ENCODE peak calls at places on chromosomes 1 and 21, in eight cellular contexts. One of them, this sample, is unnamed. For H3K4me1, the result is how much of the 10 kb centered on the place peaks cover.

GRCh38 chr1:33143698-33144097 is 38.1 kb downstream of the TRIM62 start:
- DNase-seq in lung: no peak
- DNase-seq in A549: no peak
- DNase-seq in CD8-positive, alpha-beta memory T cell: no peak
- DNase-seq in GM23338: no peak
- DNase-seq in body of pancreas: no peak
- DNase-seq in heart left ventricle: no peak
- DNase-seq in Peyer's patch: no peak
- DNase-seq in this sample: peak

GRCh38 chr1:156198831-156199349 is 5.0 kb downstream of the SLC25A44 start:
- DNase-seq in CD8-positive, alpha-beta memory T cell: no peak
- DNase-seq in Peyer's patch: no peak
- DNase-seq in A549: no peak
- DNase-seq in GM23338: no peak
- DNase-seq in heart left ventricle: no peak
- DNase-seq in lung: no peak
- DNase-seq in body of pancreas: no peak
- DNase-seq in this sample: no peak

GRCh38 chr1:233138794-233139544 is 156.6 kb downstream of the PCNX2 start:
- DNase-seq in heart left ventricle: no peak
- DNase-seq in A549: no peak
- DNase-seq in lung: no peak
- DNase-seq in body of pancreas: no peak
- DNase-seq in Peyer's patch: no peak
- DNase-seq in CD8-positive, alpha-beta memory T cell: no peak
- DNase-seq in GM23338: no peak
- DNase-seq in this sample: no peak

GRCh38 chr1:94925561-94926364 is 1.1 kb downstream of the CNN3 start:
- DNase-seq in CD8-positive, alpha-beta memory T cell: no peak
- DNase-seq in A549: peak
- DNase-seq in lung: peak
- DNase-seq in body of pancreas: peak
- DNase-seq in Peyer's patch: peak
- DNase-seq in heart left ventricle: peak
- DNase-seq in GM23338: peak
- DNase-seq in this sample: peak

GRCh38 chr1:238892612-238893011 is 493.8 kb upstream of the CHRM3 start:
- DNase-seq in CD8-positive, alpha-beta memory T cell: no peak
- DNase-seq in body of pancreas: peak
- DNase-seq in lung: no peak
- DNase-seq in Peyer's patch: no peak
- DNase-seq in A549: no peak
- DNase-seq in heart left ventricle: no peak
- DNase-seq in GM23338: no peak
- DNase-seq in this sample: no peak

GRCh38 chr1:230550428-230550827 is 91.9 kb upstream of the COG2 start:
- DNase-seq in CD8-positive, alpha-beta memory T cell: no peak
- DNase-seq in GM23338: no peak
- DNase-seq in Peyer's patch: no peak
- DNase-seq in A549: no peak
- DNase-seq in body of pancreas: no peak
- DNase-seq in heart left ventricle: no peak
- DNase-seq in lung: no peak
- DNase-seq in this sample: peak

GRCh38 chr1:36408479-36408878 is 10.8 kb upstream of the LSM10 start:
- DNase-seq in CD8-positive, alpha-beta memory T cell: no peak
- DNase-seq in lung: no peak
- DNase-seq in GM23338: no peak
- DNase-seq in Peyer's patch: no peak
- DNase-seq in body of pancreas: no peak
- DNase-seq in A549: no peak
- DNase-seq in heart left ventricle: no peak
- DNase-seq in this sample: no peak

GRCh38 chr1:51514733-51515132 is 4.3 kb downstream of the EPS15 start:
- DNase-seq in lung: no peak
- DNase-seq in CD8-positive, alpha-beta memory T cell: no peak
- DNase-seq in body of pancreas: no peak
- DNase-seq in GM23338: no peak
- DNase-seq in heart left ventricle: no peak
- DNase-seq in Peyer's patch: no peak
- DNase-seq in A549: no peak
- DNase-seq in this sample: no peak

DNA sequence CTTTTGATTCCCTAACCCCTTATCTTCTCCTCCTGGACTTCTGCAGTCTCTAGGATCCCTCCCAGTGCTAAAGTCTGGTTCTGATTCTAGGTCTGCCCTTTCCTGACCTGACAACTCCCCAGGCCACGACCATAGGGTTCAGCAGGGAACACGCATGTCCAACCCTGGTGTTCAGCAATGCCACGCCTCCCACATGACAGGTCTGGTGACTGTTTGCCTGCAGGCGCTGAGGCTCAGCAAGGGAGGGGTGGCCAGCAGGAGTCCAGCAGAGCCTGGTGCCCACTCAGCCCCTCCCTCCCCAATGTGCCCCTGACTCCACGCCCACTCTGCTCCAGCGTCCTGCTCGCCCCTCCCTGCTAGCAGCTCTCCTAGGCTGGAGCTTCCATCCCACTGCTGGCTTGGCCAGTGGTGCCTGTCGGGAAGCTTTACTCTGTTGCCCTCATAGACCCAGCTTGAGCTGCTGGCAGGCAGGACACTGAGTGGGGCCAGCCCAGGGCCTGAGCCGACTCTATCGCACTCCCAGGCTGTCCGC is 17.3 kb downstream of the SLC9A1 start:
- DNase-seq in lung: peak
- DNase-seq in body of pancreas: no peak
- DNase-seq in GM23338: no peak
- DNase-seq in A549: no peak
- DNase-seq in Peyer's patch: no peak
- DNase-seq in CD8-positive, alpha-beta memory T cell: no peak
- DNase-seq in heart left ventricle: peak
- DNase-seq in this sample: no peak
- H3K4me3 ChIP-seq in lung: no peak
- H3K4me3 ChIP-seq in body of pancreas: no peak
- H3K4me3 ChIP-seq in GM23338: no peak
- H3K4me3 ChIP-seq in A549: no peak
- H3K4me3 ChIP-seq in Peyer's patch: no peak
- H3K4me3 ChIP-seq in CD8-positive, alpha-beta memory T cell: peak
- H3K4me3 ChIP-seq in heart left ventricle: no peak
- H3K4me3 ChIP-seq in this sample: no peak

DNA sequence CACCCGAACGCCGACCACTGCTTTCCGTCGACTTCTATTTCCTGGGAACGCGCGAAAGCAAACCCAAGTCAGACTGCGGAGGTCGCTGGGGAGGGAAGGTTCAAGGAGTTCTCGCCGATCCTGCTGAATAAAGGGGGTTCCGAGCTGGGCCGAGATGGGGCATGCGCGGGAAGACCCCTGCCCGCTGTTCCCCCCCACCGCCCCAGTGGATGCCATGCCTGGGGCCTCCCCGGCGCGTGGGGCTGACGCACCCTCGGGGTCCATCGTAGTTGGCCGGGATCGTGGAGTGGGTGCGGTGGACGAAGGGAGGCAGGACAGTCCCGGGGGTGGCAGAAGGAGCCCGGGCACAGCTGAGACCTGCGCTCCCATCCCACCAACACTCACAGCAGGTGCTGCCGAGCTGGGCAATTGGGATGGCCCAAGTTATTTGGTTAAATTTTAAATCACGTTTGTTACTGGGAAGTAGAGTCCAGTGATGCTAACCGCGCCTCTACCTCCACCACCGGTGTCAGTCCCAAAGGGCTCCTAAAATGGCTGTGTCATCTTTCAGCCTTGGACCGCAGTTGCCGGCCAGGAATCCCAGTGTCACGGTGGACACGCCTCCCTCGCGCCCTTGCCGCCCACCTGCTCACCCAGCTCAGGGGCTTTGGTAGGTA is 745 bp downstream of the MX1 start:
- DNase-seq in CD8-positive, alpha-beta memory T cell: no peak
- DNase-seq in lung: no peak
- DNase-seq in Peyer's patch: peak
- DNase-seq in body of pancreas: no peak
- DNase-seq in A549: no peak
- DNase-seq in heart left ventricle: no peak
- DNase-seq in GM23338: peak
- DNase-seq in this sample: peak
- H3K27ac ChIP-seq in CD8-positive, alpha-beta memory T cell: peak
- H3K27ac ChIP-seq in lung: no peak
- H3K27ac ChIP-seq in Peyer's patch: peak
- H3K27ac ChIP-seq in body of pancreas: peak
- H3K27ac ChIP-seq in A549: peak
- H3K27ac ChIP-seq in heart left ventricle: peak
- H3K27ac ChIP-seq in GM23338: no peak
- H3K27ac ChIP-seq in this sample: no peak

GRCh38 chr1:23449306-23449705 is 24.8 kb upstream of the TCEA3 start:
- DNase-seq in Peyer's patch: no peak
- DNase-seq in GM23338: no peak
- DNase-seq in A549: no peak
- DNase-seq in CD8-positive, alpha-beta memory T cell: no peak
- DNase-seq in heart left ventricle: no peak
- DNase-seq in lung: no peak
- DNase-seq in body of pancreas: no peak
- DNase-seq in this sample: no peak
- H3K4me1 ChIP-seq in Peyer's patch: under half
- H3K4me1 ChIP-seq in GM23338: under half
- H3K4me1 ChIP-seq in A549: under half
- H3K4me1 ChIP-seq in CD8-positive, alpha-beta memory T cell: under half
- H3K4me1 ChIP-seq in heart left ventricle: under half
- H3K4me1 ChIP-seq in lung: under half
- H3K4me1 ChIP-seq in body of pancreas: under half
- H3K4me1 ChIP-seq in this sample: under half

GRCh38 chr1:212074856-212075255 is 39.3 kb downstream of the DTL start:
- DNase-seq in CD8-positive, alpha-beta memory T cell: no peak
- DNase-seq in Peyer's patch: no peak
- DNase-seq in heart left ventricle: no peak
- DNase-seq in GM23338: no peak
- DNase-seq in body of pancreas: no peak
- DNase-seq in A549: no peak
- DNase-seq in lung: no peak
- DNase-seq in this sample: no peak
- H3K4me3 ChIP-seq in CD8-positive, alpha-beta memory T cell: no peak
- H3K4me3 ChIP-seq in Peyer's patch: no peak
- H3K4me3 ChIP-seq in heart left ventricle: peak
- H3K4me3 ChIP-seq in GM23338: no peak
- H3K4me3 ChIP-seq in body of pancreas: no peak
- H3K4me3 ChIP-seq in A549: no peak
- H3K4me3 ChIP-seq in lung: no peak
- H3K4me3 ChIP-seq in this sample: no peak

GRCh38 chr1:167798951-167799350 is 77.2 kb downstream of the MPZL1 start:
- DNase-seq in lung: no peak
- DNase-seq in CD8-positive, alpha-beta memory T cell: no peak
- DNase-seq in A549: no peak
- DNase-seq in body of pancreas: no peak
- DNase-seq in Peyer's patch: no peak
- DNase-seq in GM23338: no peak
- DNase-seq in heart left ventricle: no peak
- DNase-seq in this sample: no peak

GRCh38 chr1:167799747-167800146 is 78.0 kb downstream of the MPZL1 start:
- DNase-seq in CD8-positive, alpha-beta memory T cell: no peak
- DNase-seq in Peyer's patch: no peak
- DNase-seq in body of pancreas: no peak
- DNase-seq in lung: no peak
- DNase-seq in A549: no peak
- DNase-seq in GM23338: no peak
- DNase-seq in heart left ventricle: no peak
- DNase-seq in this sample: no peak

GRCh38 chr1:167797005-167797404 is 75.2 kb downstream of the MPZL1 start:
- DNase-seq in heart left ventricle: peak
- DNase-seq in GM23338: peak
- DNase-seq in lung: peak
- DNase-seq in Peyer's patch: no peak
- DNase-seq in CD8-positive, alpha-beta memory T cell: no peak
- DNase-seq in A549: no peak
- DNase-seq in body of pancreas: peak
- DNase-seq in this sample: peak

GRCh38 chr1:167794043-167794442 is 72.3 kb downstream of the MPZL1 start:
- DNase-seq in body of pancreas: no peak
- DNase-seq in lung: no peak
- DNase-seq in A549: no peak
- DNase-seq in heart left ventricle: no peak
- DNase-seq in GM23338: no peak
- DNase-seq in Peyer's patch: no peak
- DNase-seq in CD8-positive, alpha-beta memory T cell: no peak
- DNase-seq in this sample: no peak

DNA sequence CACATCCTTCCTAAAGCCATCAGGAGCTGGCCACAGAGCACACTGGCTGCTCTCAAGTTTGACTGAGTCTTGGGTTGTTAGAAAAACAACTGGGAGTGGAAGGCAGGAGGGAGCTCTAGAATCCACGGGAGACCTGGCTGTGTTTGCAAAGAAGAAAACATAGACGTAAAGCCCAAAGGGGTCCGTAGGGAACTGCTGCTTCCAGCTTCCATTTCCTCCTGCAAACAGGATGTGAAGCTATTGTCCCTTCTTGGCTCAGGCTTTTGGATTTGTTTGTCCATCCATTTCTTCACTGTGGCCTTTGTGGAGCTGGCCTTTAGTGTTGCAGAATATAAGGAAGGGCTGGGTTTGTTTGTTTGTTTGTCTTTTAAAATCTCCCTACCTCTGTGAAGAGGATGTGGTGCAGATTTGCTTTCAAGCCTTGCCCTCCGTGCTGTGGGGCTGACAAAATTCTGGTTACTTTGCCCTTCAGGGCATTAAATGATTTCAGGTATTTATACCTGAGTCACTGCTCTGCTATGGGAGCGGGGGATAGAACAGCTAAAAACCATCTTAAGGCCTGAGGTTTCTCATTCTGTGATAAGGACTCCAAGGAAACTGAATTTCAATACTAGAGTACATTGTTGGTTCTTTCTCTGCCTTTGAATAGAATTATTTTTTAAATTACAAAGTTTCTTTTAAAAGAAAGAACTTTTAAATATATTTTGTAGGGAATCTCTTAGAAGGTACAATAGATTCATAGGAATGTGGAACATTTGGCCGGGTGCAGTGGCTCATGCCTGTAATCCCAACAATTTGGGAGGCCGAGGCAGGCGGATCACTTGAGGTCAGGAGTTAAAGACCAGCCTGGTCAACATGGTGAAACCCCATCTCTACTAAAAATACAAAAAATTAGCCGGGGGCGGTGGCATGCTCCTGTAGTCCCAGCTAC is 74.3 kb downstream of the MPZL1 start:
- DNase-seq in body of pancreas: no peak
- DNase-seq in lung: no peak
- DNase-seq in GM23338: peak
- DNase-seq in heart left ventricle: peak
- DNase-seq in Peyer's patch: no peak
- DNase-seq in CD8-positive, alpha-beta memory T cell: no peak
- DNase-seq in A549: no peak
- DNase-seq in this sample: no peak
- H3K27ac ChIP-seq in body of pancreas: peak
- H3K27ac ChIP-seq in lung: peak
- H3K27ac ChIP-seq in GM23338: peak
- H3K27ac ChIP-seq in heart left ventricle: peak
- H3K27ac ChIP-seq in Peyer's patch: no peak
- H3K27ac ChIP-seq in CD8-positive, alpha-beta memory T cell: no peak
- H3K27ac ChIP-seq in A549: peak
- H3K27ac ChIP-seq in this sample: no peak